ENCODE peak calls at places on chromosomes 4 and X, in eight cellular contexts. V, I, M, Y, L, S, C and T are unnamed samples.

GRCh38 chrX:24672701-24673190 is 21.0 kb upstream of the POLA1 start:
- DNase-seq in S (no peak), M (no peak), V (no peak), Y (no peak), L (no peak), C (no peak), I (no peak), T (no peak)

GRCh38 chr4:17103231-17103630 is 204.8 kb upstream of the LDB2 start:
- DNase-seq in C (no peak), V (no peak), Y (no peak), L (peak), I (no peak), S (no peak), M (no peak), T (no peak)

GRCh38 chr4:67885727-67886126 is 1.9 kb upstream of the TMPRSS11D start:
- DNase-seq in Y (no peak), L (no peak), C (no peak), S (no peak), M (no peak), V (no peak), I (no peak), T (no peak)

GRCh38 chr4:1216869-1217294 is 32.0 kb downstream of the CTBP1 start:
- DNase-seq in M (no peak), Y (no peak), I (peak), S (no peak), V (no peak), L (no peak), C (no peak), T (no peak)

GRCh38 chrX:54494970-54495813 is 842 bp downstream of the FGD1 start:
- DNase-seq in S (no peak), V (no peak), M (peak), C (no peak), Y (no peak), L (no peak), I (peak), T (no peak)

GRCh38 chr4:173318648-173319211 is 15.4 kb downstream of the HMGB2 start:
- DNase-seq in Y (no peak), S (no peak), C (no peak), I (no peak), V (no peak), M (peak), L (no peak), T (no peak)

GRCh38 chr4:118289794-118290193 is 63.0 kb downstream of the PRSS12 start:
- DNase-seq in Y (no peak), L (no peak), C (no peak), I (no peak), V (no peak), S (no peak), M (no peak), T (no peak)

GRCh38 chr4:2368779-2369437 is 49.5 kb downstream of the ZFYVE28 start:
- DNase-seq in Y (no peak), C (no peak), I (no peak), M (no peak), S (no peak), V (no peak), L (no peak), T (peak)

GRCh38 chr4:164937576-164938270 is 39.7 kb downstream of the TRIM61 start:
- DNase-seq in M (no peak), L (no peak), V (no peak), C (no peak), Y (no peak), S (peak), I (no peak), T (no peak)

GRCh38 chrX:63503541-63503940 is 152.4 kb upstream of the SPIN4 start:
- DNase-seq in Y (no peak), C (no peak), M (no peak), V (no peak), L (no peak), I (no peak), S (no peak), T (no peak)

GRCh38 chrX:30961805-30962204 is 72.8 kb upstream of the TAB3 start:
- DNase-seq in C (no peak), V (no peak), M (no peak), Y (no peak), L (no peak), S (no peak), I (no peak), T (no peak)

GRCh38 chr4:39732728-39733127 is 34.8 kb downstream of the UBE2K start:
- DNase-seq in V (no peak), I (no peak), S (no peak), M (no peak), L (no peak), C (no peak), Y (no peak), T (no peak)

GRCh38 chr4:90081432-90082195 is 45.6 kb upstream of the CCSER1 start:
- DNase-seq in C (no peak), S (no peak), V (no peak), I (no peak), Y (no peak), M (no peak), L (no peak), T (no peak)

GRCh38 chrX:64975491-64975890 is 759 bp downstream of the ZC4H2 start:
- DNase-seq in S (no peak), C (peak), Y (peak), L (no peak), M (peak), V (no peak), I (peak), T (peak)

GRCh38 chr4:158936238-158936637 is 166.6 kb upstream of the RAPGEF2 start:
- DNase-seq in M (no peak), I (no peak), L (no peak), Y (no peak), V (peak), S (no peak), C (no peak), T (no peak)

GRCh38 chr4:158758142-158758541 is 10.7 kb upstream of the FNIP2 start:
- DNase-seq in C (no peak), Y (no peak), S (no peak), I (no peak), V (no peak), M (no peak), L (no peak), T (no peak)

GRCh38 chrX:9260603-9261002 is 204.3 kb upstream of the TBL1X start:
- DNase-seq in Y (no peak), C (no peak), I (no peak), L (no peak), S (no peak), V (no peak), M (no peak), T (no peak)

GRCh38 chr4:3205995-3206394 is 43.0 kb upstream of the MSANTD1 start:
- DNase-seq in L (no peak), I (no peak), Y (no peak), S (no peak), V (no peak), M (no peak), C (no peak), T (no peak)

GRCh38 chrX:10926404-10926803 is 184.7 kb upstream of the HCCS start:
- DNase-seq in I (no peak), C (no peak), Y (no peak), M (no peak), L (no peak), S (no peak), V (no peak), T (no peak)

GRCh38 chrX:109356684-109357083 is 125.2 kb downstream of the GUCY2F start:
- DNase-seq in S (no peak), V (no peak), Y (no peak), M (no peak), I (no peak), L (no peak), C (no peak), T (no peak)

GRCh38 chr4:1547863-1548637 is 136.1 kb downstream of the FAM53A start:
- DNase-seq in S (no peak), V (no peak), L (no peak), Y (peak), C (no peak), M (no peak), I (no peak), T (no peak)

GRCh38 chr4:5435201-5435600 is 273.2 kb downstream of the EVC2 start:
- DNase-seq in L (no peak), V (no peak), I (no peak), C (no peak), S (no peak), Y (no peak), M (no peak), T (no peak)

GRCh38 chr4:15479913-15480185 is 10.2 kb downstream of the CC2D2A start:
- DNase-seq in S (no peak), C (no peak), M (no peak), V (no peak), I (no peak), Y (no peak), L (no peak), T (no peak)

GRCh38 chr4:147284218-147284617 is 196.7 kb upstream of the EDNRA start:
- DNase-seq in C (no peak), Y (no peak), M (peak), I (no peak), V (no peak), S (no peak), L (no peak), T (no peak)

GRCh38 chr4:112296949-112297483 is at the start of gene ALPK1:
- DNase-seq in L (no peak), S (no peak), M (peak), C (peak), Y (no peak), I (no peak), V (no peak), T (no peak)

GRCh38 chr4:112302320-112303274 is 5.4 kb downstream of the ALPK1 start:
- DNase-seq in Y (no peak), C (no peak), S (no peak), I (no peak), L (no peak), M (no peak), V (no peak), T (no peak)

GRCh38 chr4:112297495-112297894 is 326 bp downstream of the ALPK1 start:
- DNase-seq in Y (no peak), V (no peak), C (no peak), M (no peak), L (no peak), S (no peak), I (no peak), T (no peak)
- H3K4me3 ChIP-seq in Y (peak), V (peak), C (peak), M (peak), L (peak), S (peak), I (peak), T (peak)

GRCh38 chr4:26032142-26032541 is 118.1 kb downstream of the SMIM20 start:
- DNase-seq in C (no peak), V (no peak), M (no peak), I (no peak), Y (no peak), S (no peak), L (no peak), T (no peak)
- H3K27ac ChIP-seq in C (no peak), V (no peak), M (no peak), I (peak), Y (no peak), S (no peak), L (peak), T (peak)

GRCh38 chr4:47271296-47271695 is 192.2 kb downstream of the COMMD8 start:
- DNase-seq in Y (no peak), V (no peak), C (no peak), I (no peak), S (no peak), M (no peak), L (no peak), T (no peak)
- TF ChIP-seq EP300 in Y (no peak), V (no peak), C (no peak), I (no peak), S (no peak), M (no peak), L (no peak), T (no peak)

GRCh38 chr4:176298664-176299063 is 21.1 kb upstream of the SPCS3 start:
- DNase-seq in S (no peak), Y (no peak), L (peak), M (no peak), I (no peak), V (no peak), C (no peak), T (no peak)

GRCh38 chr4:176300565-176300964 is 19.2 kb upstream of the SPCS3 start:
- DNase-seq in V (no peak), C (no peak), S (no peak), Y (no peak), I (no peak), L (peak), M (no peak), T (no peak)

GRCh38 chr4:176303938-176304337 is 15.8 kb upstream of the SPCS3 start:
- DNase-seq in I (no peak), C (no peak), S (no peak), M (no peak), Y (no peak), V (no peak), L (no peak), T (no peak)

GRCh38 chr4:176300036-176300435 is 19.7 kb upstream of the SPCS3 start:
- DNase-seq in L (peak), I (no peak), S (no peak), Y (no peak), M (no peak), C (no peak), V (no peak), T (no peak)

GRCh38 chr4:176302283-176303275 is 17.2 kb upstream of the SPCS3 start:
- DNase-seq in Y (no peak), M (no peak), L (no peak), I (no peak), S (no peak), C (peak), V (no peak), T (no peak)
- H3K4me3 ChIP-seq in Y (no peak), M (no peak), L (no peak), I (no peak), S (no peak), C (no peak), V (no peak), T (no peak)

GRCh38 chr4:150769235-150769634 is 187.3 kb downstream of the MAB21L2 start:
- DNase-seq in L (no peak), S (no peak), C (peak), M (no peak), Y (no peak), V (no peak), I (no peak), T (no peak)

GRCh38 chr4:150773032-150773431 is 191.1 kb downstream of the MAB21L2 start:
- DNase-seq in M (peak), S (no peak), I (no peak), C (no peak), Y (no peak), L (no peak), V (no peak), T (no peak)

GRCh38 chr4:150769845-150770244 is 187.9 kb downstream of the MAB21L2 start:
- DNase-seq in M (no peak), L (no peak), S (no peak), Y (no peak), C (no peak), I (no peak), V (no peak), T (no peak)

GRCh38 chr4:150773729-150774449 is 191.9 kb downstream of the MAB21L2 start:
- DNase-seq in Y (no peak), S (no peak), V (no peak), I (no peak), M (no peak), C (no peak), L (no peak), T (no peak)

GRCh38 chr4:150771374-150771773 is 189.4 kb downstream of the MAB21L2 start:
- DNase-seq in C (no peak), L (no peak), Y (no peak), I (no peak), M (no peak), S (no peak), V (no peak), T (no peak)
- H3K27ac ChIP-seq in C (no peak), L (no peak), Y (no peak), I (no peak), M (no peak), S (no peak), V (no peak), T (no peak)

GRCh38 chr4:104915864-104916263 is 230.8 kb upstream of the TET2 start:
- DNase-seq in L (no peak), Y (no peak), V (no peak), S (no peak), I (no peak), C (no peak), M (no peak), T (no peak)

GRCh38 chr4:104909376-104909775 is 237.3 kb upstream of the TET2 start:
- DNase-seq in I (no peak), M (no peak), V (no peak), S (no peak), L (no peak), C (no peak), Y (no peak), T (no peak)

GRCh38 chr4:104912518-104912917 is 234.2 kb upstream of the TET2 start:
- DNase-seq in Y (no peak), L (no peak), M (no peak), I (no peak), V (no peak), C (no peak), S (no peak), T (no peak)

DNA sequence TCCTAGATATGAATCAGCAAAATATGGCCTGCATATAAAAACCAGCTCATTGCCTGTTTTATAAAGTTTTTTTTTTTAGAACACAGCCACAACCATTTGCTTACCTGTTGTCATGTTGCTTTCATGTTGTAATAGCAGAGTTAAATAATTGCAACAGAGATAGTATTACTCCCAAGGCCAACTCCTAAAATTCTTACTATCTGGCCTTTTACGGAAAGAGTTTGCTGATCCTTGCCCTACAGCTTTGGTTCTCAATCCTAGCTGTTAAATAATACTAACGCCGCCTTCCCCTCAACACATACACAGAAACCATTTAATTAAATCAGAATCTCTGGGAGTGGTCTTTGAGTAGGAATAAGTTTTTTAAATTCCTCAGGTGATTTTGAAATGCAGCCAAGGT is 231.3 kb upstream of the TET2 start:
- DNase-seq in M (no peak), C (no peak), L (no peak), I (no peak), Y (no peak), V (no peak), S (no peak), T (no peak)
- TF ChIP-seq EP300 in M (no peak), C (no peak), L (no peak), I (no peak), Y (no peak), V (no peak), S (no peak), T (no peak)

DNA sequence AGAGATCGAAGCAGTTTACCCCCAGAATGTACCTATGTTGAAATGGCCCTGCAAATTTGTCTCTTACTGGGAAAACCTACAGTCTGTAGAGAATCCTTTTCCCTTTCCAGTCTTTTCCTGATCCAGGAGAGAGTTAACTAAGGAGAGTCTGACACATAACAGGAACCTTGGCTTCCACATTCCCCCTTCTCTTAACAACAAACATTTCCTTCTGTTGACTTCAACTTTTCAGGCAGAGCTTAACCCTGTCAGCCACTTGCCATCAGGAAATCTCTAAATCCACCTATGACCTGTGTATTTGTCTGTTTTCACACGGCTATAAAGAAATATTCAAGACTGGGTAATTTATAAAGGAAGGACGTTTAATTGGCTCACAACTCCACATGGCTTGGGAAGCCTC is 45.6 kb upstream of the GPR78 start:
- DNase-seq in M (no peak), S (no peak), C (no peak), L (no peak), I (no peak), V (no peak), Y (no peak), T (no peak)
- H3K4me3 ChIP-seq in M (no peak), S (no peak), C (no peak), L (no peak), I (no peak), V (no peak), Y (no peak), T (no peak)

DNA sequence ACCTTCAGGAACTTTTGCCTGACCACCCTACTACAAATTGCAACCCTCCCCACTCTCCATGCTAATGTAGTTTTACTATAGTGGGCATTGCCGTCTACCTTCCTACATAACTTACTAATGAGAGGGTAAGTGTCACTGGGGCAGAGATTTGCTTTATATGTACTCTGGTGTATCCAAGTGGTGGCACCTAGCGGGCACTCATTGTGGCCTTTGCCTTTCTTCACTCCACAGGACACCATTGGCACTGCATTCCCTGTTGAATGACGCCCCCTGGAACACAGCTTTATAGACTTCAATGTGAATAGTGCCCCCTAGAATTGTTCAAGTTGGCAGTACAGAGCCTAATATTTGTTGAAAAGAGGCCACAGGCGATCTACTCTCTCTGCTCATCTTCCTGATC is 215.8 kb downstream of the MID1IP1 start:
- DNase-seq in S (no peak), M (no peak), L (no peak), C (no peak), Y (no peak), I (no peak), V (no peak), T (no peak)
- H3K27ac ChIP-seq in S (no peak), M (no peak), L (no peak), C (no peak), Y (no peak), I (peak), V (no peak), T (no peak)

DNA sequence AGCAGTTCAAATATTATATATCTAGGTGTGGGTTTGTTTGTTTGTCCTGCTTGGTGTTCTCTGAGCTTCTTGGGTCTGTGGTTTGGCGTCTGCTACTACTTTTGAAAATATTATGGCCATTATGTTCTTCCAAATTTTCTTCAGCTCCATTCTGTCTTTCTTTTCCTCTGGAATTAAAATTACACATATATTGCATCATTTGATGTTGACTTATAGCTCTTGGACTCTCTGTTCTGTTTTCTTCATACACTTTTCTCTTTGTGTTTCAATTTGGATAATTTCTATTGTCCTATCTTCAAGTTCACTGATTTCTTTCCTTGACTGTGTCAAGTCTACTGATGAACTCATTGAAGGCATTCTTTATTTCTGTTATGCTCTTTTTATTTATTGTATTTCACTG is 65.2 kb upstream of the ZNF81 start:
- DNase-seq in V (no peak), L (no peak), C (no peak), I (no peak), Y (no peak), M (no peak), S (no peak), T (no peak)
- TF ChIP-seq EP300 in V (no peak), L (no peak), C (no peak), I (no peak), Y (no peak), M (no peak), S (no peak), T (no peak)